ENCODE peak calls at places on chromosomes 2 and 18, in five cellular contexts. K is mucosa of descending colon; R is adrenal gland; V is stomach; I is CD8-positive, alpha-beta T cell. H is an unnamed sample. For H3K4me1, the result is how much of the 10 kb centered on the place peaks cover.

GRCh38 chr2:224882291-224883171 is 159.7 kb downstream of the DOCK10 start:
- DNase-seq in K (no peak), R (no peak), V (no peak), I (no peak), H (no peak)

GRCh38 chr2:190355968-190356657 is 12.7 kb downstream of the INPP1 start:
- DNase-seq in K (no peak), R (no peak), V (no peak), I (no peak), H (no peak)

GRCh38 chr2:30511122-30512083 is 64.4 kb downstream of the LCLAT1 start:
- DNase-seq in K (no peak), R (peak), V (no peak), I (no peak), H (no peak)

GRCh38 chr18:1659190-1659589 is 754.5 kb downstream of the ADCYAP1 start:
- DNase-seq in K (no peak), R (no peak), V (no peak), I (no peak), H (no peak)

GRCh38 chr2:74010087-74010541 is 25.4 kb downstream of the TET3 start:
- DNase-seq in K (no peak), R (peak), V (peak), I (no peak), H (peak)

GRCh38 chr2:229731916-229732315 is 17.6 kb upstream of the DNER start:
- DNase-seq in K (no peak), R (peak), V (no peak), I (no peak), H (no peak)

GRCh38 chr2:24203029-24203786 is 28.4 kb downstream of the FAM228A start:
- DNase-seq in K (no peak), R (peak), V (no peak), I (no peak), H (no peak)

GRCh38 chr2:55116966-55117365 is 66.7 kb upstream of the RTN4 start:
- DNase-seq in K (no peak), R (no peak), V (no peak), I (no peak), H (no peak)

GRCh38 chr18:21164746-21165145 is 53.1 kb upstream of the ROCK1 start:
- DNase-seq in K (no peak), R (no peak), V (no peak), I (no peak), H (no peak)

GRCh38 chr2:46284812-46285211 is 12.4 kb upstream of the EPAS1 start:
- DNase-seq in K (no peak), R (no peak), V (no peak), I (no peak), H (no peak)

GRCh38 chr2:218271865-218272530 is 1.7 kb downstream of the PNKD start:
- DNase-seq in K (peak), R (no peak), V (no peak), I (no peak), H (no peak)

GRCh38 chr2:239112127-239112774 is 264.4 kb downstream of the TWIST2 start:
- DNase-seq in K (no peak), R (no peak), V (no peak), I (no peak), H (no peak)

GRCh38 chr2:19902272-19902730 is 518 bp upstream of the TTC32 start:
- DNase-seq in K (no peak), R (no peak), V (no peak), I (no peak), H (no peak)

GRCh38 chr2:218019411-218020060 is 16.7 kb upstream of the TNS1 start:
- DNase-seq in K (no peak), R (no peak), V (no peak), I (no peak), H (peak)

GRCh38 chr2:187783446-187783845 is 229.2 kb upstream of the TFPI start:
- DNase-seq in K (no peak), R (no peak), V (no peak), I (no peak), H (no peak)

GRCh38 chr2:43220982-43221659 is 5.3 kb downstream of the ZFP36L2 start:
- DNase-seq in K (peak), R (peak), V (peak), I (peak), H (peak)

GRCh38 chr2:72182547-72183460 is 35.1 kb upstream of the CYP26B1 start:
- DNase-seq in K (peak), R (no peak), V (peak), I (no peak), H (no peak)

GRCh38 chr2:172496096-172496709 is 59.7 kb upstream of the PDK1 start:
- DNase-seq in K (no peak), R (no peak), V (no peak), I (peak), H (no peak)

GRCh38 chr18:77004555-77005380 is 127.8 kb downstream of the MBP start:
- DNase-seq in K (no peak), R (peak), V (no peak), I (no peak), H (no peak)

GRCh38 chr2:160168878-160169277 is 31.2 kb downstream of the ITGB6 start:
- DNase-seq in K (no peak), R (no peak), V (no peak), I (no peak), H (no peak)

GRCh38 chr2:20454036-20454981 is 7.4 kb downstream of the RHOB start:
- DNase-seq in K (no peak), R (peak), V (peak), I (no peak), H (no peak)

GRCh38 chr2:14016289-14016955 is 616.1 kb upstream of the LRATD1 start:
- DNase-seq in K (no peak), R (no peak), V (peak), I (no peak), H (peak)

GRCh38 chr18:46621111-46621766 is 35.8 kb downstream of the LOXHD1 start:
- DNase-seq in K (no peak), R (no peak), V (no peak), I (peak), H (no peak)

GRCh38 chr18:39198376-39198775 is 1632.8 kb upstream of the CELF4 start:
- DNase-seq in K (no peak), R (no peak), V (no peak), I (no peak), H (no peak)

GRCh38 chr2:112884869-112885502 is 26.0 kb upstream of the IL37 start:
- DNase-seq in K (peak), R (peak), V (peak), I (peak), H (no peak)

GRCh38 chr2:135913726-135914365 is 37.6 kb upstream of the MCM6 start:
- DNase-seq in K (no peak), R (no peak), V (no peak), I (peak), H (no peak)

GRCh38 chr18:394997-395383 is 105.5 kb downstream of the COLEC12 start:
- DNase-seq in K (no peak), R (no peak), V (no peak), I (no peak), H (no peak)

GRCh38 chr2:147945660-147946059 is 74.9 kb downstream of the ORC4 start:
- DNase-seq in K (no peak), R (no peak), V (no peak), I (no peak), H (no peak)

GRCh38 chr2:122739732-122740593 is 984.5 kb downstream of the TSN start:
- DNase-seq in K (no peak), R (no peak), V (no peak), I (no peak), H (no peak)

GRCh38 chr2:207012461-207012860 is 73.1 kb downstream of the CPO start:
- DNase-seq in K (no peak), R (no peak), V (no peak), I (no peak), H (no peak)

GRCh38 chr2:178553047-178553446 is 72.8 kb downstream of the PLEKHA3 start:
- DNase-seq in K (no peak), R (no peak), V (no peak), I (no peak), H (no peak)

GRCh38 chr18:46946656-46947282 is 29.4 kb downstream of the KATNAL2 start:
- DNase-seq in K (peak), R (peak), V (peak), I (peak), H (peak)

GRCh38 chr2:217588266-217588665 is 414.5 kb downstream of the TNS1 start:
- DNase-seq in K (no peak), R (no peak), V (no peak), I (no peak), H (no peak)

GRCh38 chr2:233713262-233713615 is 532 bp downstream of the UGT1A5 start:
- DNase-seq in K (no peak), R (no peak), V (no peak), I (no peak), H (no peak)

GRCh38 chr2:233718552-233718951 is at the start of gene UGT1A4:
- DNase-seq in K (no peak), R (no peak), V (no peak), I (no peak), H (no peak)

GRCh38 chr2:233711312-233712008 is 1.2 kb upstream of the UGT1A5 start:
- DNase-seq in K (peak), R (peak), V (peak), I (peak), H (peak)

GRCh38 chr2:233712596-233713261 is at the start of gene UGT1A5:
- DNase-seq in K (no peak), R (no peak), V (no peak), I (no peak), H (no peak)

DNA sequence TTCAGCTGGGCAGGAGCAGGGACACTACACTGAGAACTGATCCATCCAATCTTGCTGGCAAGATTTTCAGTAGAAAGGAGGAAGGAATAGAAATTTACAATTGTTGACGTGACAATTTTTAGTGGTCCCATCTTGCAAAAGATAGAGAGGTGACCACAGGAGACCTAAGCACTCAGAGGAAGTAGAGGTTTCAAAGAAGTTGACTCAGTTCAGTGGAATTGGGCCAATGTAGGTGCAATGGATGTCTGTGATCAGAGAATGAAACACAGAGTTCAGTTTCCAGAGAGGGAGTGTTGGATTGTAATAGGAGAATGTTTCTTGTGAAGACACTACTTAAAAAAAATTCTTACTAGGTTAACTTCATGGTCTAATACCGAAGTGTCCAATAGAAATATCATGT is 1.5 kb downstream of the UGT1A5 start:
- DNase-seq in K (no peak), R (no peak), V (no peak), I (no peak), H (no peak)
- TF ChIP-seq CTCF in K (no peak), R (no peak), V (no peak), I (no peak), H (no peak)

DNA sequence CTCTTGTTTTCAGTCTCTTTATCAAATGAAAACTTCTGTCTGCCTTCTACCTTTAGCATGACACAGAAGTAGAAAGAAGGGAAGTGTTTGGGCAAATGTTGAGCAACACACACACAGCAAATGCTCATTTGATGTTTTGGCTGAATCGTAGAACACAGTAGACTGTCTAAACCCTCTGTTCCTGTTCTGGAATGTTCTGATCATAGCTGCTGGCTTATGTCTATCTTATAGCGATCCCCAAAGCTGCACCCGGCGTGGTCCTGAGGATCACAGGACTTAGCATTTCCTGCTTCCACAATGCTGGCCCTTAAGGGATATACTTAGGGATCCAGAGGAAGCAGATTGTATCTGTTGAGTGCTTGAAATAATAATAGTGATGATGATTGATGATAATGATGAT is 15.2 kb downstream of the GNLY start:
- DNase-seq in K (no peak), R (peak), V (no peak), I (no peak), H (no peak)
- H3K4me1 ChIP-seq in K (under half), R (half or more), V (half or more), I (under half), H (under half)

DNA sequence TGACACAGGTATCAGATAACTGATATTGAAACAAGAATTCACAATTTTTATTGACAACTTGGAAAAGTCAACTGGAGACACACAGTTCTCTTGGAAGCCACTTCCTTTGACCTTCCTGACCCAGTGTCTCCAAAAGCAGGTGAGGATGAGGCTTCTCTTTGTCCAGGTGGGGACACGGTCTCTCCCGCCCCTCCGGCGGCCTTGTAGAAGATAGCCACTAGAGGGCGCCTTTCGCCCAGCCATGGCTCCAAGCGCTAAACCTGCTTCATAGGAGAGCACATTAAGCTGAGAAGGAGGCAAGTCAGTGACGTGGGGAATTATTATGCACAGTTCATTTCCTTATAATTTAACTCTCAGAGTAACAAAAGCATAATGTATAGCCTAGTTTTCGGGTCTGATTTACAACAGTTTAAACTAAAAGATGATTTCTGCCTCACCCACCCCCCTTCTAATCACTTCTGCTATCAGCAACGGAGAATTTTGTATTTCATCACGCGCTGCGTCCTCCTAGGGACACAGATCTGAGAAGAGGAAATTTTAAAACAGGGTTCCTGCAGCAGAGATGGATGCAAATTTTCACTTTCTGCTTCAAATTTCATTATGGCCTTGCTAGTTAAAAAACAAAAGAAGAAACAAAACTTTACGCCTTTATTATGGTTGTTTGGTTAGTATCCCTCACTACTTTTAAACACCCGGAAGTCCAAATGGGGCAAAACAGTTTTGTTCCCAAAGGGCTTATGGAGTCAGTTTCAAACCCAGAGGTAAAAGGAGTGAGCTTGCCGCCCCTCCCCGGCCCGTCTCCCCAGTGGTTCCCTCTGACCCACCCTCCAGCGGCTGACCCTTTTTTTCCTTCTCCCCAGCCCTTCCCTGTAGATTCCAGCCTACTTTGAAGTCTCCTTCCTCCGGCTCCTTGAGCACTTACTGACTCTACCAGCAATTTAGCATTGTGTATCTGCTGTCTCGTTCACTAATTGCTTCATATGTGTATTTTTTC is 208.9 kb downstream of the ICOS start:
- DNase-seq in K (peak), R (peak), V (peak), I (peak), H (peak)
- TF ChIP-seq CTCF in K (peak), R (peak), V (no peak), I (peak), H (peak)

DNA sequence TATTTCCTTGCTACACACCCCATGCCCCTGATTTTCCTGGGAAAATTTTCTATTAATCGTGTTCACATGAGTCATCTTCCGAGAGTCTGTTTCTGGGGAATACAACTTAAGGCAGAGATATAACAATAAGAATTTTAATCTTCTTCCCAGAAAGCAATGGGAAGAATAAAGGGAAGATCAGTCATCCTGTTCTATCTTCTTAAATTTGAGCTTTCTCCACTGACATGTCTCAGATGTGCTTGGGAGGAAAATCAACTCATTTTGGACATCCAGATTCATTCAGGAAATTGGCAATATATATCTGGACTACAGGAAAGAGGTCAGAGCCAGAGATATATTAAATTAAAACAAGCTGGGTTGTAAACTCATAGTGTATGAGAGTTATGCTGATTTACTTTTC is 62.3 kb upstream of the SPAG16 start:
- DNase-seq in K (no peak), R (no peak), V (no peak), I (no peak), H (no peak)
- H3K4me1 ChIP-seq in K (under half), R (under half), V (under half), I (under half), H (under half)

GRCh38 chr2:33333433-33333832 is 143.0 kb upstream of the RASGRP3 start:
- DNase-seq in K (no peak), R (no peak), V (no peak), I (no peak), H (no peak)
- TF ChIP-seq CTCF in K (no peak), R (no peak), V (no peak), I (no peak), H (no peak)

DNA sequence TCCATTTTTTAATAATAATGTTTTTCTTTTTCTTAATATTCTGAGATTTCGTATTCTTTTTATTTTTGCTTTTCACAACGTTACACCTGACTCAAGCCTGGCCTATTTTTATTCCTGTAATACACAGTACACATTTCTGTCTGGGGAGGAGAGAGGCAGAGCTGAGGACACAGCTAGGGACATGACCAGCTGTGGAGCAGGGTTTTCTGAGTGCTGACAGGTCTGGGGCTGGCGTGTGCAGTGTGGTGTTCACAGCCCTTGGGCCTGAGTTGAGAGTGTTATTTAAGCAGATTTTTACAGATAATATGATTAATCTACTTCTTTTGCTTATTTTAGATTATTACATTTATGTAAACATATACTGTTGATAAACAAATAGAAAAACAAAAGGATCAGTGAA is 55.9 kb downstream of the ZAP70 start:
- DNase-seq in K (no peak), R (no peak), V (no peak), I (no peak), H (no peak)
- H3K4me1 ChIP-seq in K (under half), R (under half), V (under half), I (under half), H (under half)

GRCh38 chr2:65368464-65368863 is 63.9 kb downstream of the SPRED2 start:
- DNase-seq in K (no peak), R (no peak), V (no peak), I (no peak), H (no peak)

GRCh38 chr2:65367517-65367916 is 64.9 kb downstream of the SPRED2 start:
- DNase-seq in K (no peak), R (no peak), V (peak), I (no peak), H (no peak)

GRCh38 chr2:65364054-65364651 is 68.2 kb downstream of the SPRED2 start:
- DNase-seq in K (no peak), R (no peak), V (no peak), I (no peak), H (no peak)

GRCh38 chr2:65366595-65367125 is 65.7 kb downstream of the SPRED2 start:
- DNase-seq in K (no peak), R (peak), V (no peak), I (no peak), H (no peak)

GRCh38 chr2:65364986-65365733 is 67.2 kb downstream of the SPRED2 start:
- DNase-seq in K (no peak), R (no peak), V (no peak), I (no peak), H (no peak)
- TF ChIP-seq CTCF in K (no peak), R (no peak), V (no peak), I (no peak), H (no peak)

DNA sequence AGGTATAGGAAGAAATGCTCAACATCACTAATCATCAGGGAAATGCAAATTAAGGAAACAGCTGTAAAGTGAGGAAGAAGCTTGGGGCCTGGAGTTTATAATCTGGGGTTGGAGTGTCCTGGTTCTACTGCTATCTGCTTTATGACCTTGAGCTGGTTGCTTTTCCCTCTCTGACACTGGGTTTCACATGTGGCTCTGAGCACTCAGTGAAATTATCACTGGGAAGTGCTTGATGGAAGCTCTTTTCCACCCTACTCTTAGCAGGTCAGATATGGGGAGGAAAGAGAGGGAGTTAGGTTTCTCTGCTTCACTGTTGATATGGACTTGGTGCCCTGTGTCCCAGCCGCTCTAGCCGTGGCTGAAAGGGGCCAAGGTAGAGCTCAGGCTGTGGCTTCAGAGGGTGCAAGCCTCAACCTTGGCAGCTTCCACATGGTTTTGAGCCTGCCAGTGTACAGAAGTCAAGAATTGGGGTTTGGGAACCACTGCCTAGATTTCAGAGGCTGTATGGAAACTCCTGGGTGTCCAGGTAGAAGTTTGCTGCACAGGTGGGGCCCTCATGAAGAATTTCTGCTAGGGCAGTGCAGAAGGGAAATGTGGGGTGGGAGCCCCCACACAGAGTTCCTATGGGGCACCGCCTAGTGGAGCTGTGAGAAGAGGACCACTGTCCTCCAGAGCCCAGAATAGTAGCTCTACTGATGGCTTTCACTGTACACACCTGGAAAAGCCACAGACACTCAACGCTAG is 52.3 kb downstream of the INPP4A start:
- DNase-seq in K (no peak), R (no peak), V (no peak), I (no peak), H (peak)
- H3K4me1 ChIP-seq in K (under half), R (under half), V (under half), I (under half), H (under half)

GRCh38 chr18:3857544-3857943 is 407.6 kb downstream of the TGIF1 start:
- DNase-seq in K (no peak), R (no peak), V (no peak), I (no peak), H (no peak)
- TF ChIP-seq CTCF in K (no peak), R (no peak), V (no peak), I (no peak), H (no peak)